ENCODE peak calls at places on chromosomes 3 and 15, in five cellular contexts. Z is GM12878, V is IMR-90, L is suprapubic skin, U is sigmoid colon. O is an unnamed sample.

GRCh38 chr15:71447328-71448250 is 332.3 kb downstream of the THSD4 start:
- DNase-seq in L (no peak), Z (no peak), V (peak), U (no peak), O (no peak)

GRCh38 chr3:164450276-164450905 is 627.9 kb downstream of the SI start:
- DNase-seq in Z (no peak), L (no peak), U (no peak), V (no peak), O (no peak)

GRCh38 chr3:20186600-20187004 is 596 bp upstream of the SGO1 start:
- DNase-seq in L (no peak), U (no peak), V (no peak), Z (no peak), O (no peak)

GRCh38 chr3:193987186-193987585 is 148.8 kb upstream of the HES1 start:
- DNase-seq in U (no peak), L (no peak), V (no peak), Z (no peak), O (no peak)

GRCh38 chr15:61621146-61621545 is 392.0 kb upstream of the RORA start:
- DNase-seq in U (no peak), Z (no peak), V (no peak), L (no peak), O (no peak)

GRCh38 chr15:70558406-70559222 is 204.7 kb downstream of the UACA start:
- DNase-seq in L (no peak), Z (no peak), U (no peak), V (no peak), O (no peak)

GRCh38 chr15:78390242-78390641 is 47.8 kb upstream of the IREB2 start:
- DNase-seq in V (no peak), L (no peak), Z (no peak), U (no peak), O (no peak)

GRCh38 chr15:88080616-88081015 is 175.9 kb downstream of the NTRK3 start:
- DNase-seq in Z (no peak), V (no peak), L (no peak), U (no peak), O (no peak)

GRCh38 chr15:80698636-80699035 is 3.5 kb downstream of the ABHD17C start:
- DNase-seq in V (peak), L (no peak), Z (no peak), U (no peak), O (no peak)

GRCh38 chr15:91067026-91067425 is 33.0 kb upstream of the SV2B start:
- DNase-seq in V (peak), U (no peak), L (no peak), Z (no peak), O (no peak)

GRCh38 chr15:60326824-60327654 is 70.7 kb downstream of the ANXA2 start:
- DNase-seq in U (no peak), L (no peak), Z (no peak), V (peak), O (no peak)

GRCh38 chr3:24684506-24685023 is 189.9 kb upstream of the THRB start:
- DNase-seq in L (no peak), V (no peak), Z (no peak), U (no peak), O (no peak)

GRCh38 chr3:114650808-114651207 is 357.0 kb downstream of the TIGIT start:
- DNase-seq in Z (no peak), V (peak), U (no peak), L (no peak), O (no peak)

GRCh38 chr15:99141943-99142342 is 37.1 kb downstream of the SYNM start:
- DNase-seq in L (no peak), V (no peak), Z (no peak), U (no peak), O (no peak)

GRCh38 chr3:149442845-149443544 is 31.5 kb upstream of the TM4SF4 start:
- DNase-seq in U (no peak), Z (peak), L (no peak), V (peak), O (no peak)

GRCh38 chr3:163946785-163947184 is 1131.5 kb downstream of the SI start:
- DNase-seq in U (no peak), L (no peak), Z (no peak), V (no peak), O (no peak)

GRCh38 chr3:65535260-65535659 is 503.5 kb downstream of the MAGI1 start:
- DNase-seq in V (no peak), L (no peak), U (no peak), Z (no peak), O (no peak)

GRCh38 chr3:18988619-18989229 is 159.6 kb upstream of the KCNH8 start:
- DNase-seq in L (no peak), Z (no peak), V (no peak), U (no peak), O (no peak)

GRCh38 chr15:44593042-44593736 is 56.2 kb downstream of the EIF3J start:
- DNase-seq in L (no peak), U (no peak), Z (no peak), V (no peak), O (no peak)

GRCh38 chr3:25782636-25782937 is 656 bp downstream of the NGLY1 start:
- DNase-seq in U (no peak), Z (no peak), L (no peak), V (no peak), O (no peak)

GRCh38 chr3:36972163-36972562 is 20.8 kb downstream of the EPM2AIP1 start:
- DNase-seq in Z (no peak), U (no peak), L (no peak), V (no peak), O (no peak)

DNA sequence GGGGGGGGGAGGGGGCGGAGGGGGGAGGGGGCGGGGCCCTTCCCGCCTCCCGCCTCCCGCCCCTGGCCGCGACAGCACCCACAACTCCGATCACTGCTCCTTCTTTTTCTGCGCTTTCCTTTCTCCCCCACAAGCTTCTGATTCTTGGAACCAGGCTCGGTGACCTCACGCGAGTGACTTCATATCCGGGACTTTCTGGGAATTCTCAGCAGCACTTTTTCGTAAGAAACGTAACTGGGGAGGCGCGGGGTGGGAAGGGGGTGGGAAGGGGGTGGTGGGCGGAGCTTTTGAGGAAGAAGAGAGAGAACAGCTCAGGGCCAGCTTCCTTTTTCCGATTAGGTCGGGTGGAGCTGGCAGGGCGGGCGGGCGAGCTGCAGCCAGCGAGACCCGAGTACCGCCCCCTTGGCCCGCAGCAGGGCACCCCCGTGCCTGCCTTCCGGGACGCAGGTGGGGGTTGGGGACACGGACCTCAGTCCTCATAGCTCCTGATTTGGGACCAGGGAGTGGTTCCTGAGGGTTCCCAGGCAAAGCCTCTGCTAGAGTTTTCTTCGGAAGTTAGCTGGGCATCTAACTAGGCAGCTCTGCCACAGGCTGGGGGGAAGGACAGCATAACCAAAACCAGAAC is 14.6 kb downstream of the XIRP1 start:
- DNase-seq in L (peak), U (peak), Z (peak), V (peak), O (peak)
- TF ChIP-seq POLR2A in L (no peak), U (peak), Z (peak), V (peak), O (no peak)

DNA sequence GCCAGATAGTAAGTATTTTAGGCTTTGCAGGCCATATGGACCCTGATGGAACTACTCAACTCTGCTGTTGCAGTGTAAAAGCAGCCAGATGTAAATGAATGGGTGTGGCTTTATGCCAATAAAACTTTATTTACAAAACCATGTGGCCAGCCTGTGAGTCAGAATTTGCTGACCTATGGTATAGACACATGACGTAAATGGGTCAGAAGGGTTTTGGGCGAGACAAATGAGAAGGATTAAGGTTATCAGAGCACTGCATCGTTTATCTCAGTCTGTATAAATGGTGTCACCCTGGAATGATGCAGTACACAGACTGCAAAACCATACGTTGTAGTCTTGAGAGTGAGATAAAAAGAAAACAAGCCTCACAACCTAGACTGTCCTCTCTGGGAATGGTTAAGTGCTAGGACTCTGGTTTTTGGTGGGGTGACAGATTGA is 45.8 kb downstream of the ABHD5 start:
- DNase-seq in L (no peak), Z (no peak), U (no peak), V (peak), O (no peak)
- TF ChIP-seq POLR2A in L (no peak), Z (no peak), U (no peak), V (no peak), O (no peak)

GRCh38 chr3:71502066-71502465 is 81.5 kb downstream of the FOXP1 start:
- DNase-seq in Z (no peak), V (no peak), U (no peak), L (no peak), O (no peak)
- TF ChIP-seq POLR2A in Z (no peak), V (no peak), U (no peak), L (no peak), O (no peak)

GRCh38 chr3:124886168-124887051 is 755 bp downstream of the ITGB5 start:
- DNase-seq in V (peak), Z (no peak), L (peak), U (peak), O (peak)
- TF ChIP-seq POLR2A in V (peak), Z (no peak), L (no peak), U (peak), O (no peak)

GRCh38 chr15:101266787-101267186 is 10.5 kb downstream of the SELENOS start:
- DNase-seq in L (no peak), V (no peak), U (no peak), Z (no peak), O (no peak)
- TF ChIP-seq POLR2A in L (no peak), V (peak), U (no peak), Z (no peak), O (no peak)

GRCh38 chr15:40323239-40323952 is at the start of gene INAFM2:
- DNase-seq in U (peak), Z (peak), L (peak), V (peak), O (peak)
- TF ChIP-seq POLR2A in U (peak), Z (peak), L (no peak), V (peak), O (no peak)

GRCh38 chr15:49169880-49170597 is at the start of gene GALK2:
- DNase-seq in U (peak), Z (no peak), L (peak), V (peak), O (peak)
- TF ChIP-seq POLR2A in U (no peak), Z (peak), L (no peak), V (peak), O (peak)

GRCh38 chr3:5126586-5126985 is 4.5 kb downstream of the ARL8B start:
- DNase-seq in V (peak), U (no peak), L (no peak), Z (no peak), O (no peak)

GRCh38 chr3:5122030-5122740 is at the start of gene ARL8B:
- DNase-seq in V (peak), L (peak), Z (no peak), U (peak), O (peak)

GRCh38 chr3:5120446-5120845 is 1.6 kb upstream of the ARL8B start:
- DNase-seq in Z (no peak), U (no peak), L (no peak), V (no peak), O (no peak)

GRCh38 chr3:5123937-5124336 is 1.8 kb downstream of the ARL8B start:
- DNase-seq in V (no peak), L (no peak), U (peak), Z (no peak), O (no peak)

DNA sequence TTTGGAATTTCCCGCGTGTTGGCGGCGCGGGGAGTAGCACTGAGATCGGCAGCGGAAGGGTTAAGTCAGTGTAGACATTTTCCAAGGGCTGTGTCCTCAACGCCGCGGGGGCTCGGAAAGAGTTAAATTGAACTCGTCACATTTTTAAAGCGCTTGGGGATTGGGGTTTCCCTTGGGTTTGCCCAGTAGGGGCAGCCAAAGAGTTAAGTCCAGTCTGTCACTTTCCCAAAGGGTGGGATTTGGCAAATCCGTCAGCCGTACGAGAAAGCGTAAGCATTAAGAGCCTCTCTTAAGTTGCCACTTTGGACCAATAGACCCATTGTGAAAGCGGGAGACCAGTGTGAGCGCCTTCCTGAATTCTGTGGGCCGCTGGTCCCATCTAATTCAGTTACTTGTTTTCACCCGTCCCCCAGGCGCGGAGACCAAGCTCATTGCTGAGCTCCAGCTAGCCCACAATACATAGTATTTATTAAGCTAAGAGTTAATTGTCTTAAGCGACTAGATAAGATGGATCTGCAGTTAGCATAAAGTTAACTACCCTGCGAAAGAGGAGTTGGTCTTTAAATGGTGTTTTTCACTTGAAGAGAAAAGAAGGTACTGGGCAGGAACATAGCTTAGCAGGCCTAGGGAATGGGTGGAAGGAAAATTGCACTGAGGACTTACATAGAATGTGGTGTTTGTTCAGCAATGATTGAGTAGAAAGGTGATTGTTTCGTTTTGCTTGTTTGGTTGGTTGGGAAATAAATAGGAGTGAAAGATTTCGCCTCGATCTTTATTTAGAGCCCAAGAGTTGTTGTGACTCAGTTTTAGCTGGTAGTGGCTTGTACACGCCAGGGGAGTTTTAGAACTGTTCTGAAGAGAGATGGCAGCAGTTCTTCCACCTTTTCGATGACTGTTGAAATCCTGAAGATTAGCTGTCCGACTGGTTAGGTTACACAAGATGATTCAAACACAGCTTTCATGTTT is 932 bp downstream of the ARL8B start:
- DNase-seq in Z (no peak), U (peak), L (peak), V (peak), O (no peak)
- TF ChIP-seq POLR2A in Z (no peak), U (no peak), L (no peak), V (no peak), O (no peak)

DNA sequence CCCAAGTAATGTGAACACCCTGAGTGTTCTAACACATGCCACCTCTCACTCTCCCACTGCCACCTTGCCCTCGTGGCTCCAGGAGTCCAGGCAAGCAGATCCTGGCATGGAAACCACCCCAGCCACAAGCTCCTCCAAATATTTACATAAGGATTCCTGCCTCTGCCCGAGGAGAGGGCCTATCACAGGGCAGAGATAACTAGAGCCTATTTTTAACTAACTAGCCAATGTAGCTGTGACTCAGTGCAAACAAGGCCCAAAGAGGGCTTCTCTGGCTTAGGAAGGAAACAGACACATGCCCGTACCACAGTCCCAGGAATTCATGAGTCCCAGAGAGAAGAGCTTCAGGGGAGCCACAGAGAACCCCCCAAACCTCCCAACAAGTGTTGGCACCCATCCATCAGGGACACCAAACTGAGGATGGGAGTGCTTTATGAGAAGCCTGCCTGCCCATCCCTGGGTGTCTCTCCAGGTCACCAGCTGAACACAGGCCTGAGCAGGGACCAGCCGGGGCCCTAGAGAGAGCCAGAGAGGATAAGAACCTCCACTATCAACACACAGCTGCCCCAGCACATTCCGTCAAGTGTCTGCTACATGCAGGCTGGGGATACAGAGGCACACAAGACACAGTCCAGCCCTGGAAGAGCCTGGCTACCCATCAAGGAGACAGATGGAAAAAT is 9.2 kb downstream of the FYCO1 start:
- DNase-seq in L (no peak), Z (no peak), V (peak), U (peak), O (no peak)
- TF ChIP-seq POLR2A in L (no peak), Z (no peak), V (no peak), U (no peak), O (no peak)

GRCh38 chr3:50322386-50323091 is at the start of gene HYAL2:
- DNase-seq in Z (no peak), U (no peak), V (no peak), L (no peak), O (no peak)

GRCh38 chr3:50320853-50321145 is 1.7 kb downstream of the HYAL2 start:
- DNase-seq in V (no peak), Z (no peak), U (no peak), L (no peak), O (no peak)

GRCh38 chr3:50319872-50320625 is 2.5 kb downstream of the HYAL2 start:
- DNase-seq in L (no peak), U (no peak), V (no peak), Z (no peak), O (no peak)

GRCh38 chr3:50321844-50322385 is 630 bp downstream of the HYAL2 start:
- DNase-seq in L (peak), V (no peak), U (no peak), Z (no peak), O (no peak)

DNA sequence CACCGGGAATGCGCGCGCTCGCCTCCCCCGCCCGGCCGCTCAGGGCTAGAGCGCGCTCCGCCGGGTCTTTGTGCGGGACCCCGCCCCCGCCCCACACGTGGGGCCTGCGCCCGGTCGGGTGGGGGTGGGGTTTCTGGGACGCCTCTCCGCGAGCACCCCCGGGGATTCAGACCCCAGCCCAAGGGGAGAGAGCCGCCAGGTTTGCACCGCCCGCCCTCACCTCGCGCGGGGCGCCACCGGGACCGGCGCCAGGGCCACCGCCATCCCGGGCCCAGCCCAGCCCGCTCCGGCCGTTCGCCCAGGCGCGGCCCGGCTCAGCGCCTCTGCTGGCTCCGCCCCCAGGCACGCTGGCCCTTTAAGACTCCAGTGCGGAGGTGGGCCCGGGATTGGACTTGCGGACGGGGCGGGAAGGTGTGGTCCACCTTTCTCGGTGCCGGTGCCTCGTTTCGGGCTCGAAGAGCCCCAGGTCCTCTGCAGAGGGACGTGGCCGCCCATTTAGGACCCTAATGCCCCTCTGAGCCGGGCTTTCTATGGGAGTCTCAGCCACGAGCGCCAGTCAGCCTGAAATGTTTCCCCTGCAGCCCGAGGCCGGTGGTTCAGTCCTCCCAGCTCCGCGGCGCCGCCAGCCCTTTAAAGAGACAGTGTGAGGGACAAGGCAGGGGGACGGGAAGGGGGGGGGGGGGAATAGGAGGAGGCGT is 1.2 kb downstream of the HYAL2 start:
- DNase-seq in Z (peak), V (peak), U (peak), L (peak), O (peak)
- TF ChIP-seq POLR2A in Z (peak), V (peak), U (no peak), L (no peak), O (no peak)